ENCODE peak calls at places on chromosomes 7 and 10, in seven cellular contexts. Y is GM23248; G is neural progenitor cell; M is heart right ventricle; F is activated CD4-positive, alpha-beta T cell treated with anti-CD3 and anti-CD28 coated beads, Interleukin-2, amount 50 U/mL, for 24 hours; D is hepatic stellate cell; J is prostate gland. A is an unnamed sample.

GRCh38 chr7:129908181-129908580 is 44.6 kb downstream of the UBE2H start:
- DNase-seq in Y (peak), G (no peak), M (no peak), F (no peak), D (no peak), J (no peak), A (no peak)

GRCh38 chr7:133633055-133633454 is 380.2 kb downstream of the EXOC4 start:
- DNase-seq in Y (peak), G (no peak), M (no peak), F (no peak), D (peak), J (no peak), A (no peak)

GRCh38 chr7:38744746-38745145 is 113.6 kb upstream of the AMPH start:
- DNase-seq in Y (peak), G (no peak), M (no peak), F (no peak), D (peak), J (no peak), A (no peak)

GRCh38 chr10:99457808-99458207 is 27.4 kb upstream of the GOT1 start:
- DNase-seq in Y (peak), G (no peak), M (no peak), F (no peak), D (no peak), J (no peak), A (no peak)

GRCh38 chr10:78913219-78914059 is 155.3 kb upstream of the ZMIZ1 start:
- DNase-seq in Y (no peak), G (peak), M (no peak), F (no peak), D (no peak), J (peak), A (no peak)

GRCh38 chr7:122743211-122743610 is 40.5 kb upstream of the RNF148 start:
- DNase-seq in Y (no peak), G (no peak), M (no peak), F (no peak), D (no peak), J (no peak), A (no peak)

GRCh38 chr7:106823631-106824030 is 41.5 kb upstream of the PIK3CG start:
- DNase-seq in Y (peak), G (no peak), M (no peak), F (no peak), D (no peak), J (no peak), A (no peak)

GRCh38 chr7:94510582-94511456 is 1.2 kb downstream of the CASD1 start:
- DNase-seq in Y (peak), G (peak), M (peak), F (no peak), D (peak), J (peak), A (no peak)

GRCh38 chr10:127990846-127991542 is 84.1 kb downstream of the PTPRE start:
- DNase-seq in Y (peak), G (no peak), M (peak), F (peak), D (no peak), J (no peak), A (no peak)

GRCh38 chr10:32190890-32191491 is 134.8 kb upstream of the KIF5B start:
- DNase-seq in Y (peak), G (peak), M (no peak), F (peak), D (no peak), J (no peak), A (no peak)

GRCh38 chr7:76272872-76273271 is 29.6 kb upstream of the HSPB1 start:
- DNase-seq in Y (no peak), G (no peak), M (no peak), F (no peak), D (no peak), J (no peak), A (no peak)

GRCh38 chr7:141974831-141975230 is 1.3 kb upstream of the TAS2R38 start:
- DNase-seq in Y (peak), G (peak), M (no peak), F (no peak), D (no peak), J (no peak), A (no peak)

GRCh38 chr7:12851841-12852240 is 164.4 kb downstream of the ARL4A start:
- DNase-seq in Y (no peak), G (no peak), M (no peak), F (no peak), D (no peak), J (no peak), A (no peak)

GRCh38 chr7:117269417-117269816 is 53.4 kb downstream of the WNT2 start:
- DNase-seq in Y (peak), G (no peak), M (no peak), F (no peak), D (peak), J (no peak), A (peak)

GRCh38 chr10:100874702-100875483 is 37.9 kb upstream of the SLF2 start:
- DNase-seq in Y (no peak), G (peak), M (no peak), F (no peak), D (no peak), J (no peak), A (no peak)

GRCh38 chr10:70652761-70653657 is 19.3 kb upstream of the ADAMTS14 start:
- DNase-seq in Y (peak), G (no peak), M (peak), F (no peak), D (peak), J (no peak), A (peak)

GRCh38 chr7:135486258-135486657 is 23.6 kb downstream of the CNOT4 start:
- DNase-seq in Y (peak), G (no peak), M (no peak), F (no peak), D (no peak), J (no peak), A (no peak)

GRCh38 chr7:149595078-149595477 is 97.5 kb upstream of the ZNF746 start:
- DNase-seq in Y (no peak), G (no peak), M (no peak), F (no peak), D (no peak), J (no peak), A (no peak)

GRCh38 chr10:122829454-122829853 is 16.2 kb downstream of the CUZD1 start:
- DNase-seq in Y (no peak), G (no peak), M (no peak), F (no peak), D (no peak), J (no peak), A (no peak)

A was measured in amniotic stem cell.